ENCODE peak calls at places on chromosomes 11 and 22, in four cellular contexts. One of them, this sample, is unnamed. For H3K9me3, the result is how much of the 10 kb centered on the place peaks cover.

GRCh38 chr11:6647282-6647679 is 8.3 kb downstream of the DCHS1 start:
- DNase-seq in stomach: no peak
- DNase-seq in left lung: no peak
- DNase-seq in right cardiac atrium: peak
- DNase-seq in this sample: no peak

GRCh38 chr22:41914611-41915034 is 251 bp downstream of the SHISA8 start:
- DNase-seq in left lung: no peak
- DNase-seq in right cardiac atrium: no peak
- DNase-seq in stomach: no peak
- DNase-seq in this sample: no peak

GRCh38 chr11:72583616-72584292 is 90.5 kb downstream of the PDE2A start:
- DNase-seq in stomach: no peak
- DNase-seq in right cardiac atrium: no peak
- DNase-seq in left lung: peak
- DNase-seq in this sample: no peak

GRCh38 chr11:109123811-109124787 is 297.9 kb upstream of the C11orf87 start:
- DNase-seq in right cardiac atrium: peak
- DNase-seq in stomach: no peak
- DNase-seq in left lung: no peak
- DNase-seq in this sample: no peak

GRCh38 chr22:45246060-45246985 is 5.6 kb upstream of the KIAA0930 start:
- DNase-seq in right cardiac atrium: no peak
- DNase-seq in left lung: no peak
- DNase-seq in stomach: peak
- DNase-seq in this sample: no peak

GRCh38 chr22:25062378-25063095 is 110.0 kb downstream of the KIAA1671 start:
- DNase-seq in right cardiac atrium: no peak
- DNase-seq in left lung: no peak
- DNase-seq in stomach: no peak
- DNase-seq in this sample: peak

GRCh38 chr22:48941903-48942625 is 885.6 kb downstream of the BRD1 start:
- DNase-seq in right cardiac atrium: no peak
- DNase-seq in stomach: peak
- DNase-seq in left lung: no peak
- DNase-seq in this sample: no peak

GRCh38 chr11:109085708-109086373 is 336.1 kb upstream of the C11orf87 start:
- DNase-seq in stomach: no peak
- DNase-seq in right cardiac atrium: peak
- DNase-seq in left lung: no peak
- DNase-seq in this sample: no peak

GRCh38 chr22:45225732-45226560 is 14.7 kb downstream of the KIAA0930 start:
- DNase-seq in stomach: no peak
- DNase-seq in left lung: peak
- DNase-seq in right cardiac atrium: peak
- DNase-seq in this sample: no peak

GRCh38 chr11:126434950-126435335 is 79.5 kb downstream of the ST3GAL4 start:
- DNase-seq in left lung: no peak
- DNase-seq in stomach: no peak
- DNase-seq in right cardiac atrium: peak
- DNase-seq in this sample: no peak

GRCh38 chr11:1139441-1140066 is 18.2 kb upstream of the MUC5AC start:
- DNase-seq in left lung: no peak
- DNase-seq in right cardiac atrium: no peak
- DNase-seq in stomach: no peak
- DNase-seq in this sample: no peak

GRCh38 chr11:2791521-2792375 is 92.0 kb upstream of the KCNQ1OT1 start:
- DNase-seq in stomach: peak
- DNase-seq in left lung: peak
- DNase-seq in right cardiac atrium: peak
- DNase-seq in this sample: no peak

GRCh38 chr11:18522388-18522787 is 4.4 kb downstream of the TSG101 start:
- DNase-seq in stomach: no peak
- DNase-seq in right cardiac atrium: no peak
- DNase-seq in left lung: no peak
- DNase-seq in this sample: no peak

GRCh38 chr11:66277475-66278391 is at the start of gene CNIH2:
- DNase-seq in stomach: peak
- DNase-seq in left lung: no peak
- DNase-seq in right cardiac atrium: peak
- DNase-seq in this sample: peak

GRCh38 chr22:31440681-31441080 is 41.3 kb downstream of the DRG1 start:
- DNase-seq in stomach: no peak
- DNase-seq in left lung: no peak
- DNase-seq in right cardiac atrium: no peak
- DNase-seq in this sample: no peak

GRCh38 chr11:111173221-111173620 is 72.3 kb upstream of the POU2AF2 start:
- DNase-seq in stomach: no peak
- DNase-seq in right cardiac atrium: no peak
- DNase-seq in left lung: no peak
- DNase-seq in this sample: no peak
- H3K9me3 ChIP-seq in stomach: under half
- H3K9me3 ChIP-seq in right cardiac atrium: under half
- H3K9me3 ChIP-seq in left lung: under half
- H3K9me3 ChIP-seq in this sample: under half

DNA sequence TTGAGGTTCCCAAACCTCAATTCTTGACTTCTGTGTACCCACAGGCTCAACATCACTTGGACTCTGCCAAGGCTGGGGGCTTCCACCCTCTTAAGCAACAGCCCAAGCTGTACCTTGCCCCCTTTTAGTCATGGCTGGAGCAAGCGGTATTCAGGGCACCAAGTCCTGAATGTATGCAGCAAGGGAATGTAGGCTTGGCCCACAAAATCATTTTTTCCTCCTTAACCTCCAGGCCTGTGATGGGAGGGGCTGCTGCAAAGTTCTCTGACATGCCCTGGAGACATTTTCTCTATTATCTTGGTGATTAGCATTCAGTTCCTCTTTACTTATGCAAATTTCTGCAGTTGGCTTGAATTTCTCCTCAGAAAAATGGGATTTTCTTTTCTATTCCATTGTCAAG is 4.9 kb upstream of the OR5L1 start:
- DNase-seq in right cardiac atrium: no peak
- DNase-seq in stomach: no peak
- DNase-seq in left lung: no peak
- DNase-seq in this sample: no peak
- H3K9me3 ChIP-seq in right cardiac atrium: under half
- H3K9me3 ChIP-seq in stomach: under half
- H3K9me3 ChIP-seq in left lung: under half
- H3K9me3 ChIP-seq in this sample: under half

GRCh38 chr11:87046824-87047223 is 9.1 kb downstream of the TMEM135 start:
- DNase-seq in left lung: no peak
- DNase-seq in right cardiac atrium: no peak
- DNase-seq in stomach: no peak
- DNase-seq in this sample: no peak
- H3K9me3 ChIP-seq in left lung: under half
- H3K9me3 ChIP-seq in right cardiac atrium: under half
- H3K9me3 ChIP-seq in stomach: under half
- H3K9me3 ChIP-seq in this sample: under half

DNA sequence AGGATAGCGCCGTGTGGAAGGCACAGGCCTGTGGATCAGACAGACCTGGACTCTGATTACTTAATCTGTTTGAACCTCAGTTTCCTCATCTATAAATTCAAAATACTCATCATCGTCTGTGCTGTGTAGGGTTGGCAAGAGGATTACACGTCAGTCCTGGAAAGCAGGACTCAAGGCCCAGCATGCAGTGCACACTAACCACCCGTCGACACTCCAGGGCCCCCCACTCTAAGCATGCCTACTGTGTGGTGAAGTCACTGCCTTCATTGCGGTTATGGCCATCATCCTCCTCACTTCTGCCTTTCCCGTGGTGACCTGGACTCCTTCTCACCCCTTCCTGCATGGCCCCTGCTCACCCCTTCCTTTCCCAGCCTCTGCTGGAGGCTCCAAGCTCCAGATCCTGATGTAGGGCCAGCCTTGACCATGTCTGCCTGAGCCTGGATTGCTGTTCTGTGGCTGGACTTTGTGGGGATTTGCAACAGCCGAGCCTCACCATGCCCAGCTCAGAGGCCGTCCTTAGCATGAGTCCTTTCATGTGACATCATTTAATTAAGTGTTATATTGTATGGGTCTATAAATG is 1158.0 kb downstream of the TBC1D22A start:
- DNase-seq in right cardiac atrium: no peak
- DNase-seq in stomach: no peak
- DNase-seq in left lung: no peak
- DNase-seq in this sample: no peak
- H3K9me3 ChIP-seq in right cardiac atrium: under half
- H3K9me3 ChIP-seq in stomach: under half
- H3K9me3 ChIP-seq in left lung: under half
- H3K9me3 ChIP-seq in this sample: under half

GRCh38 chr22:22452996-22453686 is 55.4 kb downstream of the ZNF280B start:
- DNase-seq in right cardiac atrium: no peak
- DNase-seq in stomach: no peak
- DNase-seq in left lung: no peak
- DNase-seq in this sample: no peak

GRCh38 chr22:22452211-22452610 is 56.3 kb downstream of the ZNF280B start:
- DNase-seq in left lung: no peak
- DNase-seq in stomach: no peak
- DNase-seq in right cardiac atrium: no peak
- DNase-seq in this sample: no peak

GRCh38 chr22:22458387-22458786 is 50.2 kb downstream of the ZNF280B start:
- DNase-seq in left lung: no peak
- DNase-seq in right cardiac atrium: no peak
- DNase-seq in stomach: no peak
- DNase-seq in this sample: no peak

GRCh38 chr22:22458896-22459588 is 49.5 kb downstream of the ZNF280B start:
- DNase-seq in right cardiac atrium: no peak
- DNase-seq in left lung: no peak
- DNase-seq in stomach: no peak
- DNase-seq in this sample: no peak

GRCh38 chr22:22454997-22455396 is 53.5 kb downstream of the ZNF280B start:
- DNase-seq in right cardiac atrium: no peak
- DNase-seq in stomach: no peak
- DNase-seq in left lung: no peak
- DNase-seq in this sample: no peak
- H3K9me3 ChIP-seq in right cardiac atrium: under half
- H3K9me3 ChIP-seq in stomach: under half
- H3K9me3 ChIP-seq in left lung: under half
- H3K9me3 ChIP-seq in this sample: under half

GRCh38 chr11:32432565-32433248 is 2.6 kb downstream of the WT1 start:
- DNase-seq in stomach: no peak
- DNase-seq in left lung: no peak
- DNase-seq in right cardiac atrium: no peak
- DNase-seq in this sample: no peak
- H3K9me3 ChIP-seq in stomach: under half
- H3K9me3 ChIP-seq in left lung: under half
- H3K9me3 ChIP-seq in right cardiac atrium: under half
- H3K9me3 ChIP-seq in this sample: under half